ENCODE peak calls at places on chromosomes 2 and 18, in ten cellular contexts. K is cardiac fibroblast; J is AG10803; Q is heart right ventricle; X is pancreas; H is upper lobe of right lung; D is CD8-positive, alpha-beta memory T cell; Y is lung; S is endodermal cell; V is tibial artery. M is an unnamed sample.

GRCh38 chr2:238822955-238823354 is 24.9 kb upstream of the TWIST2 start:
- DNase-seq in X (no peak), D (no peak), Y (no peak), Q (no peak), V (no peak), H (no peak), S (no peak), K (no peak), J (no peak), M (no peak)

GRCh38 chr2:112182581-112183034 is 44.4 kb downstream of the FBLN7 start:
- DNase-seq in S (peak; percentile 41), V (no peak), D (no peak), H (no peak), K (no peak), Y (no peak), X (no peak), J (no peak), Q (no peak), M (no peak)

GRCh38 chr18:41150316-41150715 is 804.7 kb upstream of the PIK3C3 start:
- DNase-seq in V (no peak), H (no peak), K (no peak), J (no peak), S (no peak), Q (no peak), X (no peak), Y (no peak), D (no peak), M (no peak)

GRCh38 chr18:50143295-50143694 is 51.7 kb downstream of the MYO5B start:
- DNase-seq in J (no peak), Y (no peak), V (no peak), S (peak; percentile 55), Q (no peak), D (no peak), K (no peak), X (no peak), H (no peak), M (no peak)

GRCh38 chr2:71462641-71463341 is 9.4 kb downstream of the DYSF start:
- DNase-seq in V (no peak), Q (no peak), H (peak; percentile 62), J (no peak), Y (no peak), D (no peak), S (peak; percentile 72), X (no peak), K (no peak), M (no peak)

GRCh38 chr2:25286025-25286400 is 55.7 kb downstream of the DNMT3A start:
- DNase-seq in K (no peak), X (peak; percentile 60), Y (no peak), Q (no peak), V (no peak), J (no peak), S (peak; percentile 76), D (peak; percentile 69), H (no peak), M (peak; percentile 54)

GRCh38 chr2:138155304-138155703 is 191.0 kb downstream of the HNMT start:
- DNase-seq in X (no peak), K (no peak), J (no peak), H (no peak), Q (no peak), S (no peak), V (no peak), Y (no peak), D (no peak), M (no peak)

GRCh38 chr2:29810956-29811355 is 110.4 kb downstream of the ALK start:
- DNase-seq in V (no peak), J (no peak), K (peak; percentile 8), Q (no peak), X (no peak), H (no peak), S (peak; percentile 55), Y (no peak), D (no peak), M (no peak)

GRCh38 chr2:240972636-240973521 is 25.5 kb upstream of the SNED1 start:
- DNase-seq in X (peak; percentile 87), K (no peak), V (no peak), Y (no peak), H (no peak), S (no peak), Q (peak; percentile 11), D (no peak), J (peak; percentile 90), M (no peak)

GRCh38 chr18:48977914-48978313 is 27.1 kb upstream of the SMAD7 start:
- DNase-seq in H (no peak), D (no peak), K (no peak), S (no peak), J (no peak), Q (no peak), X (no peak), V (no peak), Y (no peak), M (no peak)

GRCh38 chr18:48975221-48975816 is 24.6 kb upstream of the SMAD7 start:
- DNase-seq in Q (peak; percentile 34), S (no peak), H (peak; percentile 71), V (no peak), J (no peak), X (no peak), K (no peak), Y (no peak), D (no peak), M (no peak)

GRCh38 chr18:48974304-48975220 is 23.8 kb upstream of the SMAD7 start:
- DNase-seq in X (no peak), S (peak; percentile 81), V (no peak), Y (no peak), J (no peak), H (no peak), D (no peak), K (no peak), Q (peak; percentile 50), M (no peak)

GRCh38 chr18:48973731-48974130 is 23.0 kb upstream of the SMAD7 start:
- DNase-seq in H (no peak), X (no peak), S (peak; percentile 65), Q (no peak), V (no peak), K (no peak), D (no peak), J (no peak), Y (no peak), M (no peak)

GRCh38 chr18:48975817-48976649 is 25.3 kb upstream of the SMAD7 start:
- DNase-seq in V (no peak), Q (peak; percentile 57), Y (peak; percentile 62), S (peak; percentile 84), K (peak; percentile 49), D (peak; percentile 49), J (peak; percentile 68), X (peak; percentile 90), H (peak; percentile 89), M (peak; percentile 62)
- H3K4me3 ChIP-seq in V (peak overlapping the region; percentile 71), Q (peak overlapping the region; percentile 56), Y (peak overlapping the region; percentile 55), S (peak overlapping the region; percentile 87), K (peak overlapping the region; percentile 64), D (peak overlapping the region; percentile 56), J (peak overlapping the region; percentile 68), X (peak overlapping the region; percentile 62), H (peak overlapping the region; percentile 64), M (peak overlapping the region; percentile 63)

GRCh38 chr2:96142217-96143113 is 2.8 kb downstream of the DUSP2 start:
- DNase-seq in Y (no peak), S (peak; percentile 74), K (no peak), H (no peak), D (peak; percentile 71), J (no peak), V (no peak), Q (peak; percentile 8), X (peak; percentile 49), M (no peak)

GRCh38 chr2:96143231-96143847 is 1.9 kb downstream of the DUSP2 start:
- DNase-seq in V (peak; percentile 40), K (no peak), X (peak; percentile 62), D (peak; percentile 44), S (no peak), Y (no peak), H (no peak), J (no peak), Q (no peak), M (no peak)

GRCh38 chr2:96144481-96145027 is 686 bp downstream of the DUSP2 start:
- DNase-seq in H (no peak), J (no peak), K (no peak), Y (no peak), X (peak; percentile 81), D (peak; percentile 38), Q (no peak), V (peak; percentile 69), S (peak; percentile 80), M (no peak)

GRCh38 chr2:96145028-96145939 is at the start of gene DUSP2:
- DNase-seq in S (peak; percentile 84), Q (peak; percentile 75), Y (peak; percentile 76), H (peak; percentile 93), D (peak; percentile 91), J (peak; percentile 47), X (peak; percentile 83), K (peak; percentile 48), V (peak; percentile 82), M (peak; percentile 90)

DNA sequence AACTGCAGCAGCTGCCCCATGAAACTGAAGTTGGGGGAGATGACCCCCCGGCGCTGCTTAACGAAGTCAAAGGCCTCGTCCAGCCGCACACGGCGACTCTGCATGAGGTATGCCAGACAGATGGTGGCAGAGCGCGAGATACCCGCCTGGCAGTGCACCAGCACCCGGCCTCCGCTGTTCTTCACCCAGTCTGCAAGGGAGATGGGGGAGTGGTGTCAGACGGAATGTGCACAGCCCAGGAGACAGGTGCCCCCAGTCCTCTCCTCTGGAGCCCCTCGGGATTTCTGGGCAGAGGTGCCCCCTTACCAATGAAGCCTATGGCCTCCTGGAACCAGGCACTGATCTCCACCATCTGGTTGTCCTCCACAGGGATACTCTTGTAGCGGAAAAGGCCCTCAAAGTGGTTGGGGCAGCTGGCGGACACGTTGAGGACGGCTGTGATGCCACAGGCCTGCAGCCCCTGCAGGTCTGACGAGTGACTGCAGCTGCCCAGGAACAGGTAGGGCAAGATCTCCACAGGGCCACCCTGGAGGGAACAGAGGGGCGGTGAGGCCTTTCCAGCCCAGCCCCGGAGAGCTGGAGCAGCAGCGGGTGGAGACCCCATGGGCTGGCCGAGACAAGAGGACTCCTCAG is 1.3 kb downstream of the DUSP2 start:
- DNase-seq in J (no peak), K (no peak), H (peak; percentile 61), X (peak; percentile 76), Y (no peak), V (peak; percentile 60), D (peak; percentile 50), Q (no peak), S (peak; percentile 89), M (no peak)
- H3K4me3 ChIP-seq in J (peak overlapping the region; percentile 54), K (peak overlapping the region; percentile 52), H (peak overlapping the region; percentile 60), X (no peak overlapping the region), Y (no peak overlapping the region), V (no peak overlapping the region), D (peak overlapping the region; percentile 89), Q (peak overlapping the region; percentile 54), S (no peak overlapping the region), M (peak overlapping the region; percentile 58)

GRCh38 chr18:37902344-37902743 is 336.7 kb upstream of the CELF4 start:
- DNase-seq in Y (no peak), S (no peak), Q (no peak), H (no peak), V (no peak), K (no peak), J (no peak), X (no peak), D (no peak), M (no peak)
- H3K4me3 ChIP-seq in Y (no peak overlapping the region), S (no peak overlapping the region), Q (no peak overlapping the region), H (no peak overlapping the region), V (no peak overlapping the region), K (no peak overlapping the region), J (no peak overlapping the region), X (no peak overlapping the region), D (no peak overlapping the region), M (no peak overlapping the region)

DNA sequence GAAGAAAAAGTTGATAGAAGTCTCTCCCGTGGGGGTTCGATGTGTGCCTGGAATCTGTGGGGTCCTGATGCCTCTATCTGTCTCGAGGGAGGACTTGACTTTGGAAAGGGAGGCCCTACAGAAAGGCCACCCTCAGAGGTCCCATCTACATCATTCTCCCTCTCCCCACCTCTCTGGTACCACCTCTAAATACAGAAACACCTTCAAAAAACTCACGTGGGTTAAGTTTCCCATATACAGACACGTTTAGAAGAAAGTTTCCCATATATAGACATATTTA is 5.3 kb upstream of the TMEM37 start:
- DNase-seq in X (no peak), D (no peak), Q (no peak), V (no peak), S (no peak), K (no peak), Y (no peak), J (no peak), H (no peak), M (no peak)
- H3K4me3 ChIP-seq in X (no peak overlapping the region), D (no peak overlapping the region), Q (no peak overlapping the region), V (no peak overlapping the region), S (no peak overlapping the region), K (no peak overlapping the region), Y (no peak overlapping the region), J (no peak overlapping the region), H (no peak overlapping the region), M (no peak overlapping the region)

M was measured in HL-60.